ENCODE peak calls at places on chromosome 10, in ten cellular contexts. L, V, M, C, U, F, A, B, T and J are unnamed samples.

GRCh38 chr10:75678527-75678926 is 247.1 kb downstream of the LRMDA start:
- DNase-seq in L (no peak), V (no peak), M (no peak), C (no peak), U (no peak), F (no peak), A (no peak), B (no peak), T (no peak), J (no peak)

GRCh38 chr10:77386833-77387232 is 250.8 kb downstream of the KCNMA1 start:
- DNase-seq in L (peak), V (no peak), M (no peak), C (no peak), U (peak), F (peak), A (no peak), B (no peak), T (no peak), J (no peak)

GRCh38 chr10:131888186-131888604 is 12.6 kb upstream of the PPP2R2D start:
- DNase-seq in L (no peak), V (no peak), M (no peak), C (no peak), U (peak), F (no peak), A (no peak), B (no peak), T (no peak), J (no peak)

GRCh38 chr10:63197304-63198092 is 64.4 kb downstream of the NRBF2 start:
- DNase-seq in L (no peak), V (no peak), M (no peak), C (no peak), U (peak), F (peak), A (no peak), B (no peak), T (no peak), J (no peak)

GRCh38 chr10:11180228-11180627 is 162.6 kb downstream of the CELF2 start:
- DNase-seq in L (no peak), V (peak), M (no peak), C (no peak), U (no peak), F (no peak), A (no peak), B (no peak), T (no peak), J (peak)

GRCh38 chr10:99430116-99430450 is 341 bp downstream of the GOT1 start:
- DNase-seq in L (no peak), V (no peak), M (no peak), C (no peak), U (peak), F (no peak), A (no peak), B (no peak), T (no peak), J (no peak)

GRCh38 chr10:14010083-14010551 is 320.6 kb downstream of the FRMD4A start:
- DNase-seq in L (no peak), V (no peak), M (no peak), C (no peak), U (peak), F (peak), A (no peak), B (no peak), T (no peak), J (no peak)

GRCh38 chr10:7767209-7767608 is 20.6 kb downstream of the KIN start:
- DNase-seq in L (no peak), V (no peak), M (no peak), C (no peak), U (peak), F (peak), A (no peak), B (no peak), T (no peak), J (no peak)

GRCh38 chr10:29669149-29669548 is 34.4 kb upstream of the SVIL start:
- DNase-seq in L (no peak), V (no peak), M (peak), C (no peak), U (no peak), F (peak), A (no peak), B (no peak), T (no peak), J (no peak)

GRCh38 chr10:106913294-106913693 is 251.2 kb downstream of the SORCS1 start:
- DNase-seq in L (no peak), V (no peak), M (no peak), C (no peak), U (no peak), F (no peak), A (no peak), B (no peak), T (no peak), J (no peak)

GRCh38 chr10:129690248-129691070 is 223.4 kb downstream of the MGMT start:
- DNase-seq in L (no peak), V (no peak), M (no peak), C (no peak), U (peak), F (no peak), A (no peak), B (no peak), T (no peak), J (no peak)

GRCh38 chr10:97632949-97633884 is at the start of gene MORN4:
- DNase-seq in L (peak), V (no peak), M (peak), C (peak), U (peak), F (peak), A (peak), B (peak), T (peak), J (peak)

GRCh38 chr10:131822013-131822693 is 78.7 kb upstream of the PPP2R2D start:
- DNase-seq in L (peak), V (no peak), M (no peak), C (no peak), U (no peak), F (no peak), A (no peak), B (no peak), T (no peak), J (no peak)

GRCh38 chr10:72093450-72093849 is 5.1 kb upstream of the SPOCK2 start:
- DNase-seq in L (no peak), V (no peak), M (no peak), C (no peak), U (no peak), F (no peak), A (no peak), B (no peak), T (no peak), J (no peak)

GRCh38 chr10:129913021-129913695 is 50.9 kb downstream of the EBF3 start:
- DNase-seq in L (peak), V (no peak), M (no peak), C (no peak), U (no peak), F (no peak), A (peak), B (no peak), T (no peak), J (no peak)

GRCh38 chr10:122149607-122150505 is 121.2 kb upstream of the BTBD16 start:
- DNase-seq in L (peak), V (no peak), M (peak), C (no peak), U (peak), F (peak), A (no peak), B (no peak), T (no peak), J (no peak)

GRCh38 chr10:93447019-93447418 is 35.1 kb downstream of the MYOF start:
- DNase-seq in L (no peak), V (no peak), M (no peak), C (no peak), U (no peak), F (no peak), A (no peak), B (no peak), T (no peak), J (no peak)

GRCh38 chr10:3464760-3465405 is 292.3 kb upstream of the PITRM1 start:
- DNase-seq in L (no peak), V (no peak), M (no peak), C (no peak), U (no peak), F (peak), A (no peak), B (no peak), T (no peak), J (no peak)

GRCh38 chr10:11713186-11713743 is 28.9 kb upstream of the ECHDC3 start:
- DNase-seq in L (no peak), V (no peak), M (no peak), C (no peak), U (peak), F (peak), A (no peak), B (no peak), T (no peak), J (no peak)

GRCh38 chr10:98240524-98240923 is 27.5 kb downstream of the LOXL4 start:
- DNase-seq in L (no peak), V (no peak), M (no peak), C (no peak), U (no peak), F (no peak), A (no peak), B (no peak), T (no peak), J (no peak)

GRCh38 chr10:43961523-43962345 is 313.1 kb upstream of the ZNF32 start:
- DNase-seq in L (peak), V (no peak), M (no peak), C (no peak), U (no peak), F (no peak), A (no peak), B (no peak), T (peak), J (no peak)

GRCh38 chr10:71638087-71638576 is 81.4 kb downstream of the C10orf105 start:
- DNase-seq in L (no peak), V (no peak), M (no peak), C (no peak), U (no peak), F (no peak), A (no peak), B (no peak), T (no peak), J (no peak)

GRCh38 chr10:131786756-131787605 is 113.8 kb upstream of the PPP2R2D start:
- DNase-seq in L (no peak), V (peak), M (no peak), C (peak), U (peak), F (peak), A (no peak), B (no peak), T (no peak), J (peak)

GRCh38 chr10:131198401-131198800 is 113.1 kb downstream of the TCERG1L start:
- DNase-seq in L (peak), V (no peak), M (no peak), C (no peak), U (no peak), F (no peak), A (no peak), B (no peak), T (no peak), J (no peak)

GRCh38 chr10:132669208-132669861 is 116.6 kb downstream of the NKX6-2 start:
- DNase-seq in L (peak), V (no peak), M (no peak), C (no peak), U (no peak), F (no peak), A (peak), B (no peak), T (no peak), J (no peak)

GRCh38 chr10:15748137-15748536 is 28.4 kb upstream of the ITGA8 start:
- DNase-seq in L (no peak), V (no peak), M (no peak), C (no peak), U (no peak), F (no peak), A (no peak), B (no peak), T (no peak), J (no peak)

GRCh38 chr10:132859084-132859855 is 73.3 kb upstream of the NKX6-2 start:
- DNase-seq in L (peak), V (peak), M (peak), C (no peak), U (no peak), F (no peak), A (no peak), B (no peak), T (no peak), J (no peak)

GRCh38 chr10:99661370-99661749 is 2.1 kb downstream of the ENTPD7 start:
- DNase-seq in L (no peak), V (no peak), M (no peak), C (no peak), U (peak), F (peak), A (no peak), B (no peak), T (no peak), J (no peak)

GRCh38 chr10:96502561-96503267 is 11.0 kb downstream of the TLL2 start:
- DNase-seq in L (no peak), V (no peak), M (no peak), C (no peak), U (no peak), F (no peak), A (no peak), B (no peak), T (no peak), J (no peak)

GRCh38 chr10:1122349-1122748 is 66.2 kb downstream of the WDR37 start:
- DNase-seq in L (no peak), V (no peak), M (no peak), C (no peak), U (no peak), F (no peak), A (no peak), B (no peak), T (no peak), J (no peak)

GRCh38 chr10:96890172-96890513 is 58.0 kb downstream of the LCOR start:
- DNase-seq in L (no peak), V (no peak), M (no peak), C (no peak), U (no peak), F (no peak), A (no peak), B (no peak), T (no peak), J (no peak)

GRCh38 chr10:77737608-77738007 is 100.0 kb upstream of the KCNMA1 start:
- DNase-seq in L (no peak), V (no peak), M (no peak), C (no peak), U (peak), F (peak), A (no peak), B (no peak), T (no peak), J (no peak)

GRCh38 chr10:113450906-113451305 is 101.9 kb upstream of the HABP2 start:
- DNase-seq in L (no peak), V (no peak), M (no peak), C (no peak), U (no peak), F (no peak), A (no peak), B (no peak), T (no peak), J (no peak)

GRCh38 chr10:112515126-112515525 is 68.1 kb downstream of the VTI1A start:
- DNase-seq in L (no peak), V (no peak), M (no peak), C (no peak), U (no peak), F (no peak), A (no peak), B (no peak), T (no peak), J (no peak)

GRCh38 chr10:15238553-15239335 is 70.3 kb upstream of the NMT2 start:
- DNase-seq in L (no peak), V (no peak), M (no peak), C (no peak), U (peak), F (peak), A (no peak), B (no peak), T (no peak), J (no peak)

GRCh38 chr10:13984647-13985155 is 346.0 kb downstream of the FRMD4A start:
- DNase-seq in L (no peak), V (no peak), M (no peak), C (no peak), U (peak), F (peak), A (no peak), B (no peak), T (no peak), J (no peak)

GRCh38 chr10:43126759-43127424 is 11.4 kb upstream of the CSGALNACT2 start:
- DNase-seq in L (peak), V (no peak), M (no peak), C (no peak), U (no peak), F (no peak), A (no peak), B (no peak), T (peak), J (no peak)

GRCh38 chr10:70341016-70341415 is 41.4 kb downstream of the LRRC20 start:
- DNase-seq in L (no peak), V (no peak), M (no peak), C (no peak), U (no peak), F (no peak), A (no peak), B (no peak), T (no peak), J (no peak)

GRCh38 chr10:13213163-13213562 is 21.0 kb downstream of the UCMA start:
- DNase-seq in L (no peak), V (no peak), M (no peak), C (no peak), U (no peak), F (no peak), A (no peak), B (no peak), T (no peak), J (no peak)

GRCh38 chr10:27506280-27506679 is 2.2 kb downstream of the RAB18 start:
- DNase-seq in L (no peak), V (no peak), M (no peak), C (no peak), U (peak), F (no peak), A (no peak), B (no peak), T (no peak), J (no peak)
- H3K4me3 ChIP-seq in L (no peak), V (peak), M (peak), C (no peak), U (peak), F (no peak), A (peak), B (no peak), T (no peak), J (no peak)

GRCh38 chr10:126350216-126350992 is 37.9 kb downstream of the ADAM12 start:
- DNase-seq in L (no peak), V (no peak), M (no peak), C (no peak), U (peak), F (peak), A (no peak), B (no peak), T (no peak), J (no peak)
- H3K4me3 ChIP-seq in L (no peak), V (no peak), M (no peak), C (no peak), U (peak), F (no peak), A (no peak), B (no peak), T (no peak), J (no peak)

GRCh38 chr10:111075577-111076185 is 1.1 kb upstream of the ADRA2A start:
- DNase-seq in L (no peak), V (no peak), M (no peak), C (no peak), U (no peak), F (no peak), A (no peak), B (no peak), T (no peak), J (no peak)
- H3K4me3 ChIP-seq in L (no peak), V (no peak), M (peak), C (peak), U (peak), F (peak), A (peak), B (peak), T (no peak), J (no peak)

DNA sequence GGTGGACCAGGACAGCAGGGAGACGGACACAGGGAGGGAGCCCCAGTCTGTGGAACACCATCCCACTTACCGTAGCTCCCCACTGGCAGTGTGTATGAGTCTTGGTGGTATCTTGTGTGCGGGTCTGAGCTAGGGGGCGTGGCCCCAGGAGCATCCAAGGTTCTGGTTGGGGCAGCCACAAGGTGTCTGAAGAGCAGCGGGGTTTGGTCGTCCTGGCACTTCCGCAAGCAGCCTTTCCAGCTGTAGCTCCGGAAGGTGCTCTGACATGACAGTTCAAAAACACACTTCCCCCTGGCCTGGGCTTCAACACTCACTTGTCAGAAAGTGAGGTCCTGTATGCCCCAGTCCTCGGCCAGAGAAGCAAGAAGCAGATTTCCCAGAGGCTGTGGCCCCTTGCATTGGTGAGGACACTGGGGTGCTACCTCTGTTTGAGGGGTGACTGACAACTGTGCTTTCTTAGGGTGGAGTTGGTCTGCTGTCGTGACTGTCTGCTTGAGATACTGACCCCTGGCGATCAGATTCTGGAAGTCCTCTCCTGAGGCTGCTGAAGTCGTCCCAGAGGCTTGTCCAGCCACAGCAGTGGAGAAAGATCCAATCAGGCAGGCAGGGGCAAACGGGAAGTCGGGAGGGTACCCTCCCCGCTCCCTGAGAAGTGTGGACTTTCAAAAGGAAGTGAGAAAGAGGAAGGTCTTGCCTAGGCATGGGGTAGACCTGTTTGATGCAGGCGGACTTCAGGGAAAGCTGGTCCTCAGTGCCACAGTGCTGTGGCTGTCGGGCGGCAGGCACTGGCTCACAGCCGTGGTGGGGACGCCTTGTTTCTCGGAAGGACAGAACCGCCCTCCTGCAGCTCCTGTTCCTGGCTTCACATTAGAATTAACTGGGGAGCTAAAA is 51.4 kb upstream of the PFKFB3 start:
- DNase-seq in L (no peak), V (no peak), M (peak), C (peak), U (peak), F (peak), A (no peak), B (no peak), T (peak), J (no peak)
- H3K4me3 ChIP-seq in L (no peak), V (no peak), M (peak), C (no peak), U (no peak), F (no peak), A (peak), B (peak), T (no peak), J (no peak)

DNA sequence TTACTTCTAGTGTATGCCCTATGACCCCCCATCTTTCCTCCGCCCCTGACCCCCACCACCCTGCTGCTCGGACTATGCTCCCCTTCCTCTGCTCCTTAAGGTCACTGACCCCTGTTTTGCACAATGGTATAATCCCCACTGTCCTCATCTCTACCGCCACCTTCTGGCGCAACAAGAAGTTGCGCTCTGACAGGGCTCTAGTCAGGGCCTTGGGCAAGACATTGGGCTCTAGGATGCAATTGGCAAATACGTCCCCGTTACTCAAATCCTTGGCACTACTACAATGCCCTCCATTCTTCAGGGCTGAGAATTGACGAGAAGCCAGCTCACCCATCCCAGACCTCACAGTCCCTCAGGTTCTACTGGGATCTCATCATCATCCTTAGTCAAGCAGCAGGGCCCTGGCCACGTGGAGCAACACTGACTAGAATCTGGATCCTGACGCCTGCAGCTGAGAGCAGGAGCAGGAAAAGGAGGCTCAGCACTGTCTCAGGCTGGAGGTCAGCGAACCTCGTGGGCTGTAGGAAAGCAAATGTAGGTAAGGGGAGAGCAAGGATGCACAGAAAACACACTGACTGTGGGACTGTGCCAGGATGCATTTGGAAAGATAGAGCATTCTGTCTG is 10.6 kb downstream of the LRIT2 start:
- DNase-seq in L (no peak), V (peak), M (no peak), C (no peak), U (peak), F (no peak), A (no peak), B (no peak), T (no peak), J (peak)
- H3K4me3 ChIP-seq in L (no peak), V (no peak), M (no peak), C (no peak), U (no peak), F (no peak), A (no peak), B (no peak), T (no peak), J (no peak)